ENCODE peak calls at places on chromosomes 11 and 22, in six cellular contexts. U, A, R, I, Z and Q are unnamed samples.

GRCh38 chr11:12922980-12923507 is 86.1 kb upstream of the RASSF10 start:
- DNase-seq in R (no peak), I (no peak), A (no peak), Z (no peak), U (no peak), Q (no peak)

GRCh38 chr11:15336016-15336415 is 221.3 kb downstream of the INSC start:
- DNase-seq in I (no peak), U (no peak), Z (no peak), R (no peak), A (no peak), Q (no peak)

GRCh38 chr11:11403763-11404725 is 51.0 kb upstream of the CSNK2A3 start:
- DNase-seq in A (no peak), Z (no peak), I (no peak), R (no peak), U (no peak), Q (no peak)

GRCh38 chr22:23856721-23857605 is 712 bp upstream of the SLC2A11 start:
- DNase-seq in U (peak; percentile 78), I (no peak), R (no peak), A (no peak), Z (peak; percentile 57), Q (no peak)

GRCh38 chr11:75142714-75143419 is 8.0 kb upstream of the SLCO2B1 start:
- DNase-seq in U (peak; percentile 92), R (peak; percentile 65), I (peak; percentile 46), A (peak; percentile 40), Z (peak; percentile 76), Q (peak; percentile 30)

GRCh38 chr11:36411202-36411640 is 98.9 kb downstream of the TRAF6 start:
- DNase-seq in I (no peak), Z (peak; percentile 42), R (no peak), A (no peak), U (no peak), Q (no peak)

GRCh38 chr22:19055801-19056200 is 66.4 kb downstream of the DGCR2 start:
- DNase-seq in U (peak; percentile 53), Z (no peak), I (no peak), R (no peak), A (no peak), Q (no peak)

GRCh38 chr22:32830473-32830872 is 29.0 kb downstream of the TIMP3 start:
- DNase-seq in I (no peak), R (no peak), Z (no peak), A (no peak), U (peak; percentile 87), Q (no peak)

GRCh38 chr11:45022294-45023064 is 71.8 kb upstream of the TP53I11 start:
- DNase-seq in R (peak; percentile 6), U (no peak), I (no peak), Z (no peak), A (no peak), Q (no peak)

GRCh38 chr22:43845981-43846380 is 16.3 kb downstream of the SULT4A1 start:
- DNase-seq in U (peak; percentile 46), A (no peak), R (no peak), I (no peak), Z (no peak), Q (no peak)

GRCh38 chr11:45997599-45997998 is 75.1 kb downstream of the LARGE2 start:
- DNase-seq in R (no peak), I (no peak), Z (no peak), U (no peak), A (no peak), Q (no peak)

GRCh38 chr11:44983786-44984185 is 33.1 kb upstream of the TP53I11 start:
- DNase-seq in I (no peak), A (no peak), Z (no peak), U (peak; percentile 54), R (no peak), Q (no peak)

GRCh38 chr11:1771700-1772099 is 8.0 kb upstream of the CTSD start:
- DNase-seq in U (no peak), I (no peak), A (no peak), R (no peak), Z (no peak), Q (no peak)

GRCh38 chr11:69089258-69089657 is 40.5 kb downstream of the TPCN2 start:
- DNase-seq in A (no peak), I (no peak), Z (no peak), U (peak; percentile 66), R (no peak), Q (no peak)

GRCh38 chr11:76380161-76380976 is 563 bp downstream of the THAP12 start:
- DNase-seq in Z (peak; percentile 50), I (peak; percentile 50), R (no peak), U (no peak), A (no peak), Q (peak; percentile 40)

GRCh38 chr22:22773427-22773826 is 114.2 kb upstream of the IGLL5 start:
- DNase-seq in R (no peak), U (no peak), I (no peak), Z (no peak), A (no peak), Q (no peak)

GRCh38 chr11:10076458-10077141 is 217.4 kb downstream of the SBF2 start:
- DNase-seq in A (no peak), R (no peak), U (no peak), Z (peak; percentile 31), I (no peak), Q (no peak)

GRCh38 chr11:36306888-36307287 is 10.8 kb downstream of the PRR5L start:
- DNase-seq in I (no peak), Z (no peak), R (peak; percentile 24), A (no peak), U (no peak), Q (no peak)

GRCh38 chr11:57425565-57426438 is 1.1 kb downstream of the SLC43A3 start:
- DNase-seq in A (no peak), U (no peak), I (no peak), R (peak; percentile 59), Z (peak; percentile 43), Q (no peak)

GRCh38 chr11:106400949-106401545 is 323.6 kb downstream of the AASDHPPT start:
- DNase-seq in A (no peak), R (no peak), U (no peak), Z (no peak), I (no peak), Q (no peak)

GRCh38 chr11:119854521-119854920 is 125.5 kb upstream of the NECTIN1 start:
- DNase-seq in A (no peak), Z (peak; percentile 41), U (no peak), I (no peak), R (no peak), Q (no peak)

GRCh38 chr11:133586903-133587517 is 54.7 kb upstream of the OPCML start:
- DNase-seq in R (no peak), Z (no peak), U (no peak), I (no peak), A (no peak), Q (no peak)

GRCh38 chr11:82995754-82996398 is 75.8 kb downstream of the RAB30 start:
- DNase-seq in U (no peak), I (no peak), Z (no peak), R (peak; percentile 19), A (no peak), Q (no peak)

GRCh38 chr11:86206296-86206695 is 38.3 kb upstream of the EED start:
- DNase-seq in U (no peak), Z (no peak), A (no peak), I (no peak), R (no peak), Q (no peak)

GRCh38 chr11:114678125-114679036 is at the start of gene NXPE2:
- DNase-seq in A (no peak), R (no peak), Z (peak; percentile 75), U (no peak), I (no peak), Q (no peak)

DNA sequence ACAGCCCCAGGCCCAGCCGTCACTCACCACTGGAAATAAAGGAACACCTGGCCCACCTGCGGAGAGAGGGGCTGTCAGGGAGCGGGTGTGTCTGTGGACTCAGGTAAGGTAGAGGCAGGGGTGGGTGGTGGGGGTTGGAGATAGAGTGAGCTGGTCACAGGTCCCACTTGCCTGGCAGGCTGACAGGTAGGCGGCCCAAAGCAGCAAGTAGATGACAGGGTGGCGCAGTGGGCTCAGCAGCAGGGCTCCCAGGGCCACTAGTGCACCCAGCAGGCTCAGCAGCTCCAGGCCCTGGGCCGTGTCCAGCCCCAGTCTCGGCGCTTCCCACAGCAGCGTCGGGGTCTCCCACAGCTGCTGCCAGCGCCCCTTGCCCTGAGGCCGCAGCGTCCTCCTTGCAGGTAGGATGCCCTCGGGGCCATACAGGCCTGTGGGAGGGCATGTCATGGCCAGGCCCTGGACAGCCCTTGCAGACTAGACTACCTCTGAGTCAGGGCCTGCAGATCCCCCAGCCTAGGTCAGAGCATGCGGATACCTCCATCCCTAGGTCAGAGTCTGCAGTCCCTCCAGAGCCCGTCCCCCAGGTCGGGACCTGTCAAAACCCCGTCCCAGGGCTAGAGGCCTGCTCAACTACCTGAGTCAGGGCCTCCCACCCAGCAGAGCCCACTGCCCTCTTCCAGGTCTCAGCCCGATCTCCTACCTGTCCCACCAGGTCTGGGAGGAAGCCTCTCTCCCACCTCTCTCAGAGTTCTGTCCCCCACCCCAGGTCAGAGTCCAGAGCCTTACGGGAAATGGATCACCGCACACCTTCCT is 686 bp downstream of the LMF2 start:
- DNase-seq in Z (no peak), U (no peak), A (no peak), R (no peak), I (no peak), Q (no peak)
- H3K9me3 ChIP-seq in Z (no peaks in the 10 kb centered on the region), U (no peaks in the 10 kb centered on the region), A (no peaks in the 10 kb centered on the region), R (no peaks in the 10 kb centered on the region), I (no peaks in the 10 kb centered on the region), Q (no peaks in the 10 kb centered on the region)

DNA sequence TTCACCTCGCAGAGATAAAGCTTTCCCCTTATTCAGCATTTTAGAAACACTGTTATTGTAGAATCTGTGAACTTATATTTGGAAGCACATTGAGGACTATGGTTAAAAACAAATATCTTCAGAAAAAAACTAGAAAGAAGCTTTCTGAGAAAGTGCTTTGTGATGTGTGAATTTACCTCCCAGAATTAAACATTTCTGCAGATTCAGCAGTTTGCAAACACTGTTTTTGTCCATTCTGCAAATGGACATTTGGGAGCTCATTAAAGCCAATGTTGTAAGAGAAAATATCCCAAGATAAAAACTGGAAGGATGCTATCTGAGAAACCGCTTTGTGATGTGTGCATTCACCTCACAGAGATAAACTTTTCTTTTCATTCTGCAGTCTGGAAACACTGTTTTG is 272.7 kb downstream of the OR4A5 start:
- DNase-seq in Z (no peak), U (no peak), R (no peak), A (no peak), I (no peak), Q (no peak)
- H3K9me3 ChIP-seq in Z (no peaks in the 10 kb centered on the region), U (peaks cover 52% of the 10 kb centered on the region), R (no peaks in the 10 kb centered on the region), A (peaks cover 72% of the 10 kb centered on the region), I (no peaks in the 10 kb centered on the region), Q (no peaks in the 10 kb centered on the region)

DNA sequence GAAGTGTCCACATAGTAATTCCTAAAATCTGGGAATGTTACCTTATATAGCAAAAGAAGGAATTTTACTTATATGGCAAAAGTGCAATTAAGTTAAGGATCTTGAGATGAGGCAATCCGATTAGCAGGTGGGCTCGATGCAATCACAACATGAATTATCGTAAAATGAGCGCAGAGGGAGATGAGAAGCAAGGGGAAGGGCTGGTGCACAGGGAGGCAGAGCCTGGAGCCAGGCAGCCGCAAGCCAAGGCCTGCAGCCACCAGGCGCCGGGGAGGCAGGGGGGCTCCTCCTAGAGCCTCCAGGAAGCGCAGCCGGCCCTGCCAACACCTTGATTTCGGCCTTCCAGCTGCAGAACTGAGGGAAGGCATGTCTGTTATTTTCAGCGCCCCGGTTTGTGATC is 85.7 kb downstream of the CELSR1 start:
- DNase-seq in A (no peak), R (no peak), U (no peak), Z (no peak), I (no peak), Q (no peak)
- H3K9me3 ChIP-seq in A (no peaks in the 10 kb centered on the region), R (no peaks in the 10 kb centered on the region), U (no peaks in the 10 kb centered on the region), Z (no peaks in the 10 kb centered on the region), I (no peaks in the 10 kb centered on the region), Q (no peaks in the 10 kb centered on the region)

DNA sequence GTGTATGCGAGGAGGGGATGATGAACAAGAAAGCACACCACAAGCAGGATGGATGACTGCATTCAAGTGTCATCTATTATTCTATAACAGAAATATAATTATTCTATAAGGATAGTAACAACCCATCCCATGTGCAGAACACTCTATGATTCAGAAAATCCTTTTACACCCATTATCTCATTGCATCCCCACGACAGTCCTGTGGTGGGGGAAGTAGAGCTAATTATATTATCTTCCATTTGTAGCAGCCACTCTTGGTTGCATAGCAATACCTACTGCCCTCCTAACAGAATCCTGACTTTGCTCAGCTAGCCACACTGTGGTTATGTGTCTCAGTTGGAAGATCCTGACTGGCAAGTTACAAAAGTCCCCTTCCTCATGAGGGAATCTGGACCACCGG is 406.5 kb upstream of the NARS2 start:
- DNase-seq in I (no peak), R (no peak), U (no peak), Z (no peak), A (no peak), Q (no peak)
- H3K9me3 ChIP-seq in I (no peaks in the 10 kb centered on the region), R (no peaks in the 10 kb centered on the region), U (no peaks in the 10 kb centered on the region), Z (no peaks in the 10 kb centered on the region), A (no peaks in the 10 kb centered on the region), Q (no peaks in the 10 kb centered on the region)